ENCODE peak calls at places on chromosome 18, in seven cellular contexts. One of them, this sample, is unnamed.

GRCh38 chr18:41501848-41502247 is 453.2 kb upstream of the PIK3C3 start:
- DNase-seq in A673: no peak
- DNase-seq in lower leg skin: no peak
- DNase-seq in left ventricle myocardium inferior: no peak
- DNase-seq in stomach: no peak
- DNase-seq in suprapubic skin: no peak
- DNase-seq in fibroblast of pulmonary artery: no peak
- DNase-seq in this sample: no peak

GRCh38 chr18:3526421-3527354 is 76.7 kb downstream of the TGIF1 start:
- DNase-seq in A673: peak
- DNase-seq in suprapubic skin: no peak
- DNase-seq in fibroblast of pulmonary artery: peak
- DNase-seq in lower leg skin: peak
- DNase-seq in left ventricle myocardium inferior: no peak
- DNase-seq in stomach: no peak
- DNase-seq in this sample: peak

GRCh38 chr18:30245756-30246515 is 796.6 kb downstream of the DSC3 start:
- DNase-seq in suprapubic skin: no peak
- DNase-seq in fibroblast of pulmonary artery: no peak
- DNase-seq in A673: no peak
- DNase-seq in stomach: no peak
- DNase-seq in left ventricle myocardium inferior: no peak
- DNase-seq in lower leg skin: no peak
- DNase-seq in this sample: no peak

GRCh38 chr18:40440088-40440487 is 1514.9 kb upstream of the PIK3C3 start:
- DNase-seq in stomach: no peak
- DNase-seq in A673: no peak
- DNase-seq in suprapubic skin: no peak
- DNase-seq in fibroblast of pulmonary artery: no peak
- DNase-seq in left ventricle myocardium inferior: no peak
- DNase-seq in lower leg skin: no peak
- DNase-seq in this sample: no peak

GRCh38 chr18:47184419-47185050 is 8.4 kb upstream of the IER3IP1 start:
- DNase-seq in suprapubic skin: no peak
- DNase-seq in stomach: no peak
- DNase-seq in lower leg skin: no peak
- DNase-seq in fibroblast of pulmonary artery: peak
- DNase-seq in left ventricle myocardium inferior: no peak
- DNase-seq in A673: no peak
- DNase-seq in this sample: no peak

GRCh38 chr18:49570836-49571235 is 9.0 kb downstream of the LIPG start:
- DNase-seq in suprapubic skin: no peak
- DNase-seq in left ventricle myocardium inferior: no peak
- DNase-seq in stomach: no peak
- DNase-seq in lower leg skin: peak
- DNase-seq in fibroblast of pulmonary artery: no peak
- DNase-seq in A673: no peak
- DNase-seq in this sample: no peak

GRCh38 chr18:79609021-79609461 is 70.6 kb upstream of the CTDP1 start:
- DNase-seq in A673: no peak
- DNase-seq in stomach: no peak
- DNase-seq in left ventricle myocardium inferior: no peak
- DNase-seq in suprapubic skin: peak
- DNase-seq in fibroblast of pulmonary artery: no peak
- DNase-seq in lower leg skin: peak
- DNase-seq in this sample: no peak

GRCh38 chr18:40925071-40925541 is 1029.9 kb upstream of the PIK3C3 start:
- DNase-seq in fibroblast of pulmonary artery: peak
- DNase-seq in suprapubic skin: no peak
- DNase-seq in A673: no peak
- DNase-seq in stomach: no peak
- DNase-seq in lower leg skin: no peak
- DNase-seq in left ventricle myocardium inferior: no peak
- DNase-seq in this sample: no peak

GRCh38 chr18:45954070-45954712 is 12.9 kb downstream of the EPG5 start:
- DNase-seq in fibroblast of pulmonary artery: peak
- DNase-seq in A673: peak
- DNase-seq in stomach: no peak
- DNase-seq in left ventricle myocardium inferior: no peak
- DNase-seq in lower leg skin: no peak
- DNase-seq in suprapubic skin: no peak
- DNase-seq in this sample: no peak

GRCh38 chr18:61669320-61669719 is 223.5 kb downstream of the RNF152 start:
- DNase-seq in lower leg skin: no peak
- DNase-seq in left ventricle myocardium inferior: no peak
- DNase-seq in suprapubic skin: no peak
- DNase-seq in stomach: no peak
- DNase-seq in fibroblast of pulmonary artery: peak
- DNase-seq in A673: no peak
- DNase-seq in this sample: no peak

GRCh38 chr18:44786697-44787096 is 106.0 kb downstream of the SETBP1 start:
- DNase-seq in left ventricle myocardium inferior: no peak
- DNase-seq in suprapubic skin: no peak
- DNase-seq in A673: no peak
- DNase-seq in lower leg skin: no peak
- DNase-seq in stomach: no peak
- DNase-seq in fibroblast of pulmonary artery: no peak
- DNase-seq in this sample: no peak

GRCh38 chr18:46388295-46388694 is 268.7 kb downstream of the LOXHD1 start:
- DNase-seq in suprapubic skin: no peak
- DNase-seq in A673: no peak
- DNase-seq in lower leg skin: no peak
- DNase-seq in stomach: no peak
- DNase-seq in fibroblast of pulmonary artery: no peak
- DNase-seq in left ventricle myocardium inferior: no peak
- DNase-seq in this sample: no peak

GRCh38 chr18:78762753-78763152 is 216.9 kb upstream of the SALL3 start:
- DNase-seq in fibroblast of pulmonary artery: no peak
- DNase-seq in stomach: peak
- DNase-seq in left ventricle myocardium inferior: no peak
- DNase-seq in lower leg skin: peak
- DNase-seq in A673: no peak
- DNase-seq in suprapubic skin: no peak
- DNase-seq in this sample: no peak

GRCh38 chr18:47881752-47882455 is 48.6 kb downstream of the SMAD2 start:
- DNase-seq in A673: no peak
- DNase-seq in left ventricle myocardium inferior: no peak
- DNase-seq in fibroblast of pulmonary artery: peak
- DNase-seq in stomach: no peak
- DNase-seq in suprapubic skin: no peak
- DNase-seq in lower leg skin: no peak
- DNase-seq in this sample: no peak

GRCh38 chr18:67282796-67283195 is 233.7 kb downstream of the DSEL start:
- DNase-seq in left ventricle myocardium inferior: no peak
- DNase-seq in A673: no peak
- DNase-seq in suprapubic skin: no peak
- DNase-seq in stomach: no peak
- DNase-seq in fibroblast of pulmonary artery: peak
- DNase-seq in lower leg skin: no peak
- DNase-seq in this sample: no peak

DNA sequence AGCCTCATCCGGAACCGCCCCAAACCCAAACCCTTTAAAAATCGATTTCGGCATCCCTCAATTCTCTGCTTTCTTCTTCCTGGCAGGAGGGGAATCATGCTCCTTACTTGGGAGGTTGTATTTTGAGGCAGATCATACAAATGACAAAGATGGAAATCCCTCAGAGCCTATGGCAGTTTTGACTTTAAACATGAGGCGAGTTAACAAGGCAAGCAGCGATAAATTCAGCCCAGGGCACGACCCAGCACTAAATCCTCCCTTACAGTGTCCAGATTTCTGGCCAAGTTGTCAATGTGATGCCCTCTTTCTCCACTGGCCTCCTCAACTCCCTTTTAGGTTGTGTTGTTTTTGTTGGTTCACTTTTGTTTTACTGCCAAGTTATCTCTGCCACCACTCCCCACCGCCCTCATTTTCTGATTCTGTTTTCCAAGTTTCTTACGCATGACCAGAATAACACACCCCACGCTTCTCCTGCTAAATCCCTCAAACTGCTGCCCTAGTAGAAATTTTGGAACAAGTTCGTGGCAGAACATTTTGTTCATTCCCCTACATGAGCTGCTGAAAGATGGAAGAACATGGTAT is 68.3 kb downstream of the CTAGE1 start:
- DNase-seq in left ventricle myocardium inferior: no peak
- DNase-seq in fibroblast of pulmonary artery: peak
- DNase-seq in A673: no peak
- DNase-seq in lower leg skin: no peak
- DNase-seq in stomach: no peak
- DNase-seq in suprapubic skin: no peak
- DNase-seq in this sample: peak
- H3K4me3 ChIP-seq in left ventricle myocardium inferior: peak
- H3K4me3 ChIP-seq in fibroblast of pulmonary artery: peak
- H3K4me3 ChIP-seq in A673: no peak
- H3K4me3 ChIP-seq in lower leg skin: no peak
- H3K4me3 ChIP-seq in stomach: peak
- H3K4me3 ChIP-seq in suprapubic skin: peak
- H3K4me3 ChIP-seq in this sample: peak

GRCh38 chr18:77481541-77481940 is 231.9 kb downstream of the GALR1 start:
- DNase-seq in stomach: no peak
- DNase-seq in lower leg skin: no peak
- DNase-seq in left ventricle myocardium inferior: no peak
- DNase-seq in fibroblast of pulmonary artery: no peak
- DNase-seq in suprapubic skin: no peak
- DNase-seq in A673: no peak
- DNase-seq in this sample: no peak

GRCh38 chr18:77482190-77482928 is 232.7 kb downstream of the GALR1 start:
- DNase-seq in lower leg skin: no peak
- DNase-seq in left ventricle myocardium inferior: no peak
- DNase-seq in A673: no peak
- DNase-seq in fibroblast of pulmonary artery: no peak
- DNase-seq in suprapubic skin: no peak
- DNase-seq in stomach: no peak
- DNase-seq in this sample: no peak

GRCh38 chr18:77479047-77479446 is 229.4 kb downstream of the GALR1 start:
- DNase-seq in lower leg skin: no peak
- DNase-seq in fibroblast of pulmonary artery: no peak
- DNase-seq in left ventricle myocardium inferior: no peak
- DNase-seq in stomach: no peak
- DNase-seq in suprapubic skin: no peak
- DNase-seq in A673: no peak
- DNase-seq in this sample: no peak

GRCh38 chr18:77478619-77479018 is 229.0 kb downstream of the GALR1 start:
- DNase-seq in suprapubic skin: peak
- DNase-seq in lower leg skin: peak
- DNase-seq in left ventricle myocardium inferior: peak
- DNase-seq in fibroblast of pulmonary artery: peak
- DNase-seq in A673: no peak
- DNase-seq in stomach: no peak
- DNase-seq in this sample: peak
- TF ChIP-seq CTCF in suprapubic skin: no peak
- TF ChIP-seq CTCF in lower leg skin: no peak
- TF ChIP-seq CTCF in left ventricle myocardium inferior: peak
- TF ChIP-seq CTCF in fibroblast of pulmonary artery: no peak
- TF ChIP-seq CTCF in A673: no peak
- TF ChIP-seq CTCF in stomach: no peak
- TF ChIP-seq CTCF in this sample: peak

GRCh38 chr18:10061566-10061965 is 147.8 kb downstream of the VAPA start:
- DNase-seq in lower leg skin: no peak
- DNase-seq in suprapubic skin: no peak
- DNase-seq in fibroblast of pulmonary artery: no peak
- DNase-seq in left ventricle myocardium inferior: no peak
- DNase-seq in A673: no peak
- DNase-seq in stomach: no peak
- DNase-seq in this sample: no peak

GRCh38 chr18:10064267-10064666 is 150.5 kb downstream of the VAPA start:
- DNase-seq in A673: no peak
- DNase-seq in fibroblast of pulmonary artery: no peak
- DNase-seq in stomach: no peak
- DNase-seq in suprapubic skin: no peak
- DNase-seq in left ventricle myocardium inferior: peak
- DNase-seq in lower leg skin: no peak
- DNase-seq in this sample: no peak

GRCh38 chr18:10062941-10063300 is 149.1 kb downstream of the VAPA start:
- DNase-seq in left ventricle myocardium inferior: no peak
- DNase-seq in suprapubic skin: no peak
- DNase-seq in fibroblast of pulmonary artery: no peak
- DNase-seq in lower leg skin: no peak
- DNase-seq in A673: no peak
- DNase-seq in stomach: no peak
- DNase-seq in this sample: no peak

GRCh38 chr18:10060469-10060782 is 146.6 kb downstream of the VAPA start:
- DNase-seq in suprapubic skin: no peak
- DNase-seq in left ventricle myocardium inferior: no peak
- DNase-seq in fibroblast of pulmonary artery: no peak
- DNase-seq in stomach: no peak
- DNase-seq in lower leg skin: no peak
- DNase-seq in A673: peak
- DNase-seq in this sample: no peak

DNA sequence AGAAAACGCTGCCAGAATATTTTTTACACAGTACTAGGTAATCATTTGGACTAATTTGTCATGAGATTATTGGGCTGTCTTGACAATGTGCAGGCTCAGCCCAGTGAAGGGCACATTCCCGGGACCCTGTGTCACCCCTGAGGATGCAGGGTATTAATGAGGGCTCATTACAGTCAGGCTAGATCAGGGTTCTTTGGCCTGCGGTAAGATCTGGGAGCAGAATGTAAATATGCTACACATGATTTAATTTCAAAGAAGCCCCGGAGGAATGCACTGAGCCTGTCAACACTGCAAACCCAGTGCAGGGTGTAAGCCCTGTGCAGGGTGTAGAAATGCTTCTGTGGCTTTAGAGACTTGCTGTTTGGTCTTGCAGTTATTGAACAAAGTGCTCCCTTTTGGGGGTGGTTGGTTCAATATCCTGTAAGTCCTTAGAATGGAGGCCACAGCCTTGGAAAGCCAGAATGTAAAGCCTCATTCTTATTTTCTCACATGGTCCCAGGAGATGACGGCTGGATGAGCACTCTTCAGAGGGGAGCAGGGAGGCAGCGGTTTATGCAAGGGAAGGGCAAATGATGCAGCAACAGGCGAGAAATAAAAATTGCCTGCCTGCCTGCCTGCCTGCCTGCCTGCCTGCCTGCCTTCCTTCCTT is 148.6 kb downstream of the VAPA start:
- DNase-seq in A673: peak
- DNase-seq in fibroblast of pulmonary artery: peak
- DNase-seq in suprapubic skin: no peak
- DNase-seq in lower leg skin: no peak
- DNase-seq in left ventricle myocardium inferior: no peak
- DNase-seq in stomach: no peak
- DNase-seq in this sample: no peak
- H3K4me3 ChIP-seq in A673: no peak
- H3K4me3 ChIP-seq in fibroblast of pulmonary artery: no peak
- H3K4me3 ChIP-seq in suprapubic skin: no peak
- H3K4me3 ChIP-seq in lower leg skin: no peak
- H3K4me3 ChIP-seq in left ventricle myocardium inferior: no peak
- H3K4me3 ChIP-seq in stomach: no peak
- H3K4me3 ChIP-seq in this sample: no peak

GRCh38 chr18:13501896-13502295 is 224.5 kb downstream of the FAM210A start:
- DNase-seq in stomach: no peak
- DNase-seq in A673: no peak
- DNase-seq in fibroblast of pulmonary artery: no peak
- DNase-seq in left ventricle myocardium inferior: no peak
- DNase-seq in suprapubic skin: no peak
- DNase-seq in lower leg skin: no peak
- DNase-seq in this sample: no peak
- TF ChIP-seq CTCF in stomach: no peak
- TF ChIP-seq CTCF in A673: no peak
- TF ChIP-seq CTCF in fibroblast of pulmonary artery: no peak
- TF ChIP-seq CTCF in left ventricle myocardium inferior: no peak
- TF ChIP-seq CTCF in suprapubic skin: no peak
- TF ChIP-seq CTCF in lower leg skin: no peak
- TF ChIP-seq CTCF in this sample: no peak

This sample was measured in testis.